ENCODE peak calls at places on chromosomes 13 and 19, in seven cellular contexts. One of them, this sample, is unnamed.

GRCh38 chr13:23510979-23511735 is 59.1 kb upstream of the TNFRSF19 start:
- DNase-seq in posterior cingulate gyrus: no peak
- DNase-seq in stimulated activated CD8-positive, alpha-beta memory T cell treated with anti-CD3 and anti-CD28 coated beads, Interleukin-4, amount 100 ng/mL, for 48 hours: no peak
- DNase-seq in iPS DF 19.7: peak
- DNase-seq in lower lobe of right lung: no peak
- DNase-seq in A673: peak
- DNase-seq in omental fat pad: no peak
- DNase-seq in this sample: no peak

GRCh38 chr19:41264581-41265375 is 606 bp downstream of the HNRNPUL1 start:
- DNase-seq in stimulated activated CD8-positive, alpha-beta memory T cell treated with anti-CD3 and anti-CD28 coated beads, Interleukin-4, amount 100 ng/mL, for 48 hours: peak
- DNase-seq in A673: peak
- DNase-seq in omental fat pad: no peak
- DNase-seq in posterior cingulate gyrus: peak
- DNase-seq in lower lobe of right lung: peak
- DNase-seq in iPS DF 19.7: no peak
- DNase-seq in this sample: peak

GRCh38 chr19:44653977-44654784 is 10.5 kb downstream of the PVR start:
- DNase-seq in lower lobe of right lung: peak
- DNase-seq in omental fat pad: peak
- DNase-seq in iPS DF 19.7: no peak
- DNase-seq in A673: peak
- DNase-seq in stimulated activated CD8-positive, alpha-beta memory T cell treated with anti-CD3 and anti-CD28 coated beads, Interleukin-4, amount 100 ng/mL, for 48 hours: peak
- DNase-seq in posterior cingulate gyrus: no peak
- DNase-seq in this sample: peak

GRCh38 chr19:35124098-35125060 is 8.8 kb downstream of the FXYD3 start:
- DNase-seq in omental fat pad: peak
- DNase-seq in lower lobe of right lung: peak
- DNase-seq in stimulated activated CD8-positive, alpha-beta memory T cell treated with anti-CD3 and anti-CD28 coated beads, Interleukin-4, amount 100 ng/mL, for 48 hours: peak
- DNase-seq in iPS DF 19.7: no peak
- DNase-seq in posterior cingulate gyrus: peak
- DNase-seq in A673: peak
- DNase-seq in this sample: peak

GRCh38 chr13:23630349-23631093 is 60.3 kb downstream of the TNFRSF19 start:
- DNase-seq in lower lobe of right lung: no peak
- DNase-seq in stimulated activated CD8-positive, alpha-beta memory T cell treated with anti-CD3 and anti-CD28 coated beads, Interleukin-4, amount 100 ng/mL, for 48 hours: no peak
- DNase-seq in omental fat pad: no peak
- DNase-seq in A673: no peak
- DNase-seq in posterior cingulate gyrus: no peak
- DNase-seq in iPS DF 19.7: no peak
- DNase-seq in this sample: no peak

GRCh38 chr13:106472621-106473020 is 62.8 kb downstream of the EFNB2 start:
- DNase-seq in lower lobe of right lung: no peak
- DNase-seq in posterior cingulate gyrus: no peak
- DNase-seq in A673: no peak
- DNase-seq in stimulated activated CD8-positive, alpha-beta memory T cell treated with anti-CD3 and anti-CD28 coated beads, Interleukin-4, amount 100 ng/mL, for 48 hours: no peak
- DNase-seq in iPS DF 19.7: no peak
- DNase-seq in omental fat pad: no peak
- DNase-seq in this sample: no peak

GRCh38 chr19:10421240-10421948 is 1.1 kb downstream of the PDE4A start:
- DNase-seq in A673: peak
- DNase-seq in lower lobe of right lung: no peak
- DNase-seq in stimulated activated CD8-positive, alpha-beta memory T cell treated with anti-CD3 and anti-CD28 coated beads, Interleukin-4, amount 100 ng/mL, for 48 hours: peak
- DNase-seq in omental fat pad: no peak
- DNase-seq in iPS DF 19.7: no peak
- DNase-seq in posterior cingulate gyrus: no peak
- DNase-seq in this sample: no peak

GRCh38 chr19:20863176-20863575 is 59.9 kb upstream of the ZNF85 start:
- DNase-seq in stimulated activated CD8-positive, alpha-beta memory T cell treated with anti-CD3 and anti-CD28 coated beads, Interleukin-4, amount 100 ng/mL, for 48 hours: no peak
- DNase-seq in iPS DF 19.7: no peak
- DNase-seq in omental fat pad: no peak
- DNase-seq in posterior cingulate gyrus: no peak
- DNase-seq in lower lobe of right lung: no peak
- DNase-seq in A673: no peak
- DNase-seq in this sample: no peak

GRCh38 chr19:10718205-10719196 is 622 bp downstream of the DNM2 start:
- DNase-seq in lower lobe of right lung: peak
- DNase-seq in posterior cingulate gyrus: peak
- DNase-seq in stimulated activated CD8-positive, alpha-beta memory T cell treated with anti-CD3 and anti-CD28 coated beads, Interleukin-4, amount 100 ng/mL, for 48 hours: peak
- DNase-seq in omental fat pad: no peak
- DNase-seq in A673: peak
- DNase-seq in iPS DF 19.7: no peak
- DNase-seq in this sample: peak

GRCh38 chr13:22049384-22049783 is 378.5 kb downstream of the FGF9 start:
- DNase-seq in A673: no peak
- DNase-seq in omental fat pad: no peak
- DNase-seq in stimulated activated CD8-positive, alpha-beta memory T cell treated with anti-CD3 and anti-CD28 coated beads, Interleukin-4, amount 100 ng/mL, for 48 hours: no peak
- DNase-seq in lower lobe of right lung: no peak
- DNase-seq in iPS DF 19.7: no peak
- DNase-seq in posterior cingulate gyrus: no peak
- DNase-seq in this sample: no peak

GRCh38 chr13:94886191-94886590 is 173.8 kb upstream of the SOX21 start:
- DNase-seq in iPS DF 19.7: no peak
- DNase-seq in omental fat pad: no peak
- DNase-seq in A673: peak
- DNase-seq in posterior cingulate gyrus: no peak
- DNase-seq in lower lobe of right lung: no peak
- DNase-seq in stimulated activated CD8-positive, alpha-beta memory T cell treated with anti-CD3 and anti-CD28 coated beads, Interleukin-4, amount 100 ng/mL, for 48 hours: no peak
- DNase-seq in this sample: no peak

GRCh38 chr19:50357178-50358100 is 8.0 kb downstream of the NAPSA start:
- DNase-seq in iPS DF 19.7: no peak
- DNase-seq in posterior cingulate gyrus: peak
- DNase-seq in stimulated activated CD8-positive, alpha-beta memory T cell treated with anti-CD3 and anti-CD28 coated beads, Interleukin-4, amount 100 ng/mL, for 48 hours: peak
- DNase-seq in omental fat pad: peak
- DNase-seq in lower lobe of right lung: peak
- DNase-seq in A673: peak
- DNase-seq in this sample: peak

GRCh38 chr13:60328073-60328472 is 68.9 kb upstream of the TDRD3 start:
- DNase-seq in posterior cingulate gyrus: no peak
- DNase-seq in lower lobe of right lung: no peak
- DNase-seq in iPS DF 19.7: no peak
- DNase-seq in omental fat pad: no peak
- DNase-seq in stimulated activated CD8-positive, alpha-beta memory T cell treated with anti-CD3 and anti-CD28 coated beads, Interleukin-4, amount 100 ng/mL, for 48 hours: no peak
- DNase-seq in A673: peak
- DNase-seq in this sample: no peak

GRCh38 chr13:36163809-36164308 is 32.7 kb upstream of the DCLK1 start:
- DNase-seq in iPS DF 19.7: no peak
- DNase-seq in lower lobe of right lung: peak
- DNase-seq in A673: peak
- DNase-seq in omental fat pad: no peak
- DNase-seq in stimulated activated CD8-positive, alpha-beta memory T cell treated with anti-CD3 and anti-CD28 coated beads, Interleukin-4, amount 100 ng/mL, for 48 hours: no peak
- DNase-seq in posterior cingulate gyrus: no peak
- DNase-seq in this sample: no peak

GRCh38 chr19:49469828-49470614 is 4.0 kb upstream of the FLT3LG start:
- DNase-seq in A673: no peak
- DNase-seq in iPS DF 19.7: no peak
- DNase-seq in stimulated activated CD8-positive, alpha-beta memory T cell treated with anti-CD3 and anti-CD28 coated beads, Interleukin-4, amount 100 ng/mL, for 48 hours: peak
- DNase-seq in lower lobe of right lung: no peak
- DNase-seq in omental fat pad: no peak
- DNase-seq in posterior cingulate gyrus: no peak
- DNase-seq in this sample: peak

GRCh38 chr19:38663156-38663651 is 15.8 kb downstream of the ACTN4 start:
- DNase-seq in posterior cingulate gyrus: no peak
- DNase-seq in stimulated activated CD8-positive, alpha-beta memory T cell treated with anti-CD3 and anti-CD28 coated beads, Interleukin-4, amount 100 ng/mL, for 48 hours: no peak
- DNase-seq in iPS DF 19.7: no peak
- DNase-seq in A673: no peak
- DNase-seq in lower lobe of right lung: no peak
- DNase-seq in omental fat pad: no peak
- DNase-seq in this sample: no peak

GRCh38 chr13:77528834-77529500 is 6.5 kb upstream of the SCEL start:
- DNase-seq in A673: no peak
- DNase-seq in lower lobe of right lung: no peak
- DNase-seq in omental fat pad: no peak
- DNase-seq in stimulated activated CD8-positive, alpha-beta memory T cell treated with anti-CD3 and anti-CD28 coated beads, Interleukin-4, amount 100 ng/mL, for 48 hours: no peak
- DNase-seq in posterior cingulate gyrus: no peak
- DNase-seq in iPS DF 19.7: no peak
- DNase-seq in this sample: no peak

GRCh38 chr13:24684600-24684998 is 4.4 kb downstream of the ATP12A start:
- DNase-seq in posterior cingulate gyrus: peak
- DNase-seq in omental fat pad: no peak
- DNase-seq in stimulated activated CD8-positive, alpha-beta memory T cell treated with anti-CD3 and anti-CD28 coated beads, Interleukin-4, amount 100 ng/mL, for 48 hours: peak
- DNase-seq in iPS DF 19.7: no peak
- DNase-seq in lower lobe of right lung: no peak
- DNase-seq in A673: peak
- DNase-seq in this sample: peak

GRCh38 chr13:41500501-41500900 is 43.2 kb downstream of the RGCC start:
- DNase-seq in posterior cingulate gyrus: no peak
- DNase-seq in stimulated activated CD8-positive, alpha-beta memory T cell treated with anti-CD3 and anti-CD28 coated beads, Interleukin-4, amount 100 ng/mL, for 48 hours: peak
- DNase-seq in A673: no peak
- DNase-seq in iPS DF 19.7: no peak
- DNase-seq in lower lobe of right lung: no peak
- DNase-seq in omental fat pad: no peak
- DNase-seq in this sample: peak

GRCh38 chr13:111280666-111281577 is 39.5 kb upstream of the TEX29 start:
- DNase-seq in posterior cingulate gyrus: no peak
- DNase-seq in lower lobe of right lung: no peak
- DNase-seq in omental fat pad: no peak
- DNase-seq in A673: no peak
- DNase-seq in iPS DF 19.7: no peak
- DNase-seq in stimulated activated CD8-positive, alpha-beta memory T cell treated with anti-CD3 and anti-CD28 coated beads, Interleukin-4, amount 100 ng/mL, for 48 hours: no peak
- DNase-seq in this sample: no peak